ENCODE peak calls at places on chromosomes 5 and 9, in seven cellular contexts. G is A549; Z is heart left ventricle; Y is GM23338; E is HCT116; W is CD8-positive, alpha-beta T cell; R is suprapubic skin. N is an unnamed sample.

GRCh38 chr9:99822096-99822595 is 461 bp downstream of the NR4A3 start:
- DNase-seq in G (no peak), Z (no peak), Y (no peak), E (no peak), W (no peak), R (peak; percentile 72), N (peak; percentile 43)

GRCh38 chr5:140073296-140073695 is 30.2 kb upstream of the NRG2 start:
- DNase-seq in G (no peak), Z (no peak), Y (peak; percentile 27), E (no peak), W (no peak), R (no peak), N (no peak)

GRCh38 chr5:98781520-98781919 is 8.1 kb downstream of the RGMB start:
- DNase-seq in G (no peak), Z (no peak), Y (no peak), E (no peak), W (no peak), R (no peak), N (no peak)

GRCh38 chr5:98968056-98968564 is 39.3 kb upstream of the CHD1 start:
- DNase-seq in G (no peak), Z (no peak), Y (no peak), E (no peak), W (no peak), R (no peak), N (no peak)

GRCh38 chr5:104569621-104570020 is 1007.0 kb upstream of the NUDT12 start:
- DNase-seq in G (no peak), Z (no peak), Y (no peak), E (no peak), W (no peak), R (no peak), N (no peak)

GRCh38 chr9:129596541-129597328 is 24.2 kb downstream of the C9orf50 start:
- DNase-seq in G (peak; percentile 81), Z (peak; percentile 82), Y (peak; percentile 88), E (peak; percentile 88), W (no peak), R (no peak), N (peak; percentile 50)

GRCh38 chr5:132812949-132813598 is at the start of gene SOWAHA:
- DNase-seq in G (no peak), Z (no peak), Y (peak; percentile 74), E (no peak), W (no peak), R (no peak), N (peak; percentile 71)

GRCh38 chr5:39605966-39606591 is 181.3 kb upstream of the DAB2 start:
- DNase-seq in G (peak; percentile 74), Z (no peak), Y (no peak), E (no peak), W (no peak), R (no peak), N (no peak)

GRCh38 chr9:95090871-95091573 is 226.5 kb downstream of the FANCC start:
- DNase-seq in G (peak; percentile 36), Z (no peak), Y (no peak), E (no peak), W (no peak), R (peak; percentile 61), N (no peak)

GRCh38 chr9:37542895-37543294 is 33.3 kb downstream of the FBXO10 start:
- DNase-seq in G (no peak), Z (no peak), Y (no peak), E (no peak), W (no peak), R (no peak), N (no peak)

GRCh38 chr5:172920447-172920849 is 38.8 kb upstream of the RPL26L1 start:
- DNase-seq in G (peak; percentile 97), Z (no peak), Y (no peak), E (no peak), W (no peak), R (no peak), N (no peak)

GRCh38 chr5:103487253-103487652 is 75.3 kb downstream of the NUDT12 start:
- DNase-seq in G (no peak), Z (no peak), Y (no peak), E (no peak), W (no peak), R (no peak), N (no peak)

GRCh38 chr5:139076117-139076516 is 122.1 kb downstream of the SIL1 start:
- DNase-seq in G (no peak), Z (no peak), Y (no peak), E (no peak), W (no peak), R (no peak), N (no peak)

GRCh38 chr9:12849486-12850010 is 74.7 kb downstream of the LURAP1L start:
- DNase-seq in G (no peak), Z (no peak), Y (no peak), E (no peak), W (no peak), R (no peak), N (no peak)

GRCh38 chr5:132668706-132669454 is 4.9 kb upstream of the IL4 start:
- DNase-seq in G (no peak), Z (no peak), Y (no peak), E (no peak), W (no peak), R (no peak), N (no peak)

GRCh38 chr5:137195483-137195882 is 303.6 kb downstream of the SPOCK1 start:
- DNase-seq in G (peak; percentile 20), Z (no peak), Y (no peak), E (no peak), W (no peak), R (no peak), N (no peak)

DNA sequence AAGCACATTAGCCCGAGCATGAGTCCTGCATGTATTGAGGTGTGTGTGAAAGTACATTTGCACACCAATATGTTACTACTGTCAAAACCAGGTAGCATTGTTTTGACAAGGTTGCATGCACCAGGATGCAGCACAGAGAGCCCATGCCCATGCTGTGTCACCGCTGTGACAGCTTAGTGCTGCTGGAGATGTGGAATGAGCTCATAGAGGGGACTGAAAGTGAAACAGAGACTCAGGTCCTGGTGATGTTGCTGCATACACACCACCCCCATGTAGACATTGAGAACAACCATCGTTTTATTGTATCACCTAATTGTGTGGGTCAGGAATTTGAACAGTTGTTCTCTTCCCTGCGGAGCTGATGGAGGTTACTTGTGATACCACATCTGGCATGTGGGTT is 53.0 kb downstream of the GADD45G start:
- DNase-seq in G (no peak), Z (no peak), Y (no peak), E (no peak), W (no peak), R (no peak), N (no peak)
- H3K4me1 ChIP-seq in G (no peaks in the 10 kb centered on the region), Z (peaks cover 31% of the 10 kb centered on the region), Y (peaks cover 16% of the 10 kb centered on the region), E (peaks cover 8% of the 10 kb centered on the region), W (peaks cover 11% of the 10 kb centered on the region), R (peaks cover 28% of the 10 kb centered on the region), N (peaks cover 59% of the 10 kb centered on the region)

GRCh38 chr5:65021527-65022226 is 252.9 kb downstream of the CWC27 start:
- DNase-seq in G (no peak), Z (no peak), Y (no peak), E (no peak), W (no peak), R (no peak), N (no peak)
- H3K27ac ChIP-seq in G (no peak overlapping the region), Z (peak overlapping the region; percentile 56), Y (no peak overlapping the region), E (no peak overlapping the region), W (no peak overlapping the region), R (no peak overlapping the region), N (no peak overlapping the region)

GRCh38 chr5:134113908-134114875 is at the start of gene TCF7:
- DNase-seq in G (peak; percentile 76), Z (peak; percentile 72), Y (peak; percentile 92), E (peak; percentile 50), W (peak; percentile 84), R (peak; percentile 81), N (peak; percentile 84)

GRCh38 chr5:134112726-134113571 is 1.5 kb upstream of the TCF7 start:
- DNase-seq in G (no peak), Z (no peak), Y (peak; percentile 31), E (no peak), W (no peak), R (no peak), N (no peak)

GRCh38 chr5:134110382-134110781 is 4.1 kb upstream of the TCF7 start:
- DNase-seq in G (no peak), Z (no peak), Y (no peak), E (no peak), W (peak; percentile 27), R (no peak), N (no peak)

GRCh38 chr5:134113572-134113907 is 941 bp upstream of the TCF7 start:
- DNase-seq in G (no peak), Z (no peak), Y (no peak), E (no peak), W (no peak), R (no peak), N (no peak)

GRCh38 chr5:134111741-134112647 is 2.5 kb upstream of the TCF7 start:
- DNase-seq in G (no peak), Z (no peak), Y (no peak), E (no peak), W (peak; percentile 45), R (no peak), N (no peak)
- H3K4me1 ChIP-seq in G (peaks cover 4% of the 10 kb centered on the region), Z (peaks cover 18% of the 10 kb centered on the region), Y (no peaks in the 10 kb centered on the region), E (peaks cover 28% of the 10 kb centered on the region), W (peaks cover 58% of the 10 kb centered on the region), R (peaks cover 32% of the 10 kb centered on the region), N (peaks cover 22% of the 10 kb centered on the region)

GRCh38 chr9:89249001-89249400 is 62.0 kb upstream of the CKS2 start:
- DNase-seq in G (no peak), Z (no peak), Y (no peak), E (no peak), W (no peak), R (no peak), N (no peak)

GRCh38 chr9:89247431-89248370 is 63.3 kb upstream of the CKS2 start:
- DNase-seq in G (no peak), Z (no peak), Y (peak; percentile 40), E (no peak), W (no peak), R (no peak), N (no peak)

GRCh38 chr9:89246840-89247239 is 64.2 kb upstream of the CKS2 start:
- DNase-seq in G (no peak), Z (no peak), Y (peak; percentile 30), E (no peak), W (no peak), R (no peak), N (no peak)

DNA sequence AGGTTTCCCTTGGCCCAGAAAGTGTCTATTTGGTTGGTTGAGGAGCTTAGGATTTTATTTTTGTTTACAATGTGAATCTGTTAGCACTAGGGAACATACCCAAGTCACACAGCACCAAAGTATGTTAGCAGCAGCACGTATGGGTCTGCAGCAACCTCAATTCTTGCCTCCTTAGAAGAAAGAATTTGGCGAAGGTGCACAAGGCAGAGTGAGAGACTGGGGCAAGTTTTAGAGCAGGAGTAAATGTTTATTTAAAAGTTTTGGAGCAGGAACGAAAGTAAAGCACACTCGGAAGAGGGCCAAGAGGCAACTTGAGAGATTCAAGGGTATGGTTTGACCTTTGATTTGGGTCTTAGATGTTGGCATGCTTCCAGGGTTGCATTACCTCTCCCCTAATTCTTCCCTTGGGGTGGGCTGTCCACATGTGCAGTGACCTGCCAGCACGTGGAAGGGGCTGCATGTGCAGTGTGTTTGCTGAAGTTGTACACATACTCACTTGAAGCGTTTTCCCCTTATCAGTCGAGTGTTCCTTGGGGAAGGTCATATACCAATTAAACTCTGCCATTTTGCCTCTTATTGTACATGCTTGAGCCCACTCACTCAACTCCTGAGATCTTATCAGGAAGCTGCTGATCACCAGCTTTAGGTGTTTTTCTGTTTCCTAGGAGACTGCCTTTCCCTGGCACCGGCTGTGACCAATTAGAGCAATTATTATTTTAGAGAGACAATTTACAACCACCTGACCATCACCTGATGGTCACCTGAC is 64.9 kb upstream of the SHC3 start:
- DNase-seq in G (no peak), Z (no peak), Y (no peak), E (no peak), W (no peak), R (no peak), N (no peak)
- H3K27ac ChIP-seq in G (no peak overlapping the region), Z (no peak overlapping the region), Y (no peak overlapping the region), E (no peak overlapping the region), W (no peak overlapping the region), R (no peak overlapping the region), N (no peak overlapping the region)

GRCh38 chr9:27429436-27429835 is 94.7 kb upstream of the IFNK start:
- DNase-seq in G (no peak), Z (no peak), Y (no peak), E (no peak), W (no peak), R (no peak), N (no peak)
- H3K4me1 ChIP-seq in G (peaks cover 63% of the 10 kb centered on the region), Z (peaks cover 7% of the 10 kb centered on the region), Y (peaks cover 50% of the 10 kb centered on the region), E (peaks cover 18% of the 10 kb centered on the region), W (no peaks in the 10 kb centered on the region), R (peaks cover 71% of the 10 kb centered on the region), N (peaks cover 48% of the 10 kb centered on the region)

N was measured in body of pancreas.